ENCODE peak calls at places on chromosomes 3 and 15, in seven cellular contexts. U is AG10803; W is heart left ventricle; K is iPS-NIHi11; S is T1000; H is BJ; T is activated CD8-positive, alpha-beta memory T cell treated with anti-CD3 and anti-CD28 coated beads for 24 hours. R is an unnamed sample.

GRCh38 chr3:171356251-171356650 is 104.0 kb downstream of the TNIK start:
- DNase-seq in U (no peak), W (no peak), K (no peak), S (no peak), H (no peak), T (no peak), R (no peak)

GRCh38 chr3:143586565-143586964 is 261.7 kb downstream of the SLC9A9 start:
- DNase-seq in U (peak; percentile 71), W (no peak), K (peak; percentile 29), S (peak; percentile 1), H (peak; percentile 9), T (no peak), R (no peak)

GRCh38 chr15:70669006-70669602 is 94.3 kb downstream of the UACA start:
- DNase-seq in U (no peak), W (no peak), K (no peak), S (no peak), H (no peak), T (no peak), R (no peak)

GRCh38 chr15:29018406-29018805 is 132.6 kb downstream of the APBA2 start:
- DNase-seq in U (no peak), W (no peak), K (peak; percentile 74), S (no peak), H (no peak), T (no peak), R (no peak)

GRCh38 chr15:99014803-99015676 is 7.4 kb upstream of the PGPEP1L start:
- DNase-seq in U (peak; percentile 30), W (peak; percentile 40), K (peak; percentile 85), S (peak; percentile 66), H (peak; percentile 11), T (peak; percentile 75), R (peak; percentile 66)

GRCh38 chr15:78930577-78931388 is 14.1 kb downstream of the CTSH start:
- DNase-seq in U (peak; percentile 87), W (no peak), K (no peak), S (peak; percentile 71), H (peak; percentile 87), T (no peak), R (no peak)

GRCh38 chr3:49928511-49929017 is 1.0 kb downstream of the MON1A start:
- DNase-seq in U (no peak), W (no peak), K (no peak), S (no peak), H (no peak), T (no peak), R (no peak)

GRCh38 chr3:124812291-124813265 is 74.6 kb downstream of the ITGB5 start:
- DNase-seq in U (peak; percentile 99), W (peak; percentile 74), K (peak; percentile 62), S (peak; percentile 35), H (peak; percentile 91), T (no peak), R (no peak)

GRCh38 chr3:129892486-129892856 is 1.0 kb downstream of the TMCC1 start:
- DNase-seq in U (no peak), W (no peak), K (no peak), S (no peak), H (no peak), T (no peak), R (peak; percentile 31)

GRCh38 chr15:60901647-60902046 is 327.5 kb downstream of the RORA start:
- DNase-seq in U (peak; percentile 3), W (no peak), K (no peak), S (no peak), H (no peak), T (no peak), R (no peak)

GRCh38 chr3:170021083-170021482 is 16.7 kb upstream of the GPR160 start:
- DNase-seq in U (no peak), W (no peak), K (peak; percentile 31), S (no peak), H (no peak), T (no peak), R (no peak)

GRCh38 chr15:38154255-38154654 is 98.4 kb upstream of the SPRED1 start:
- DNase-seq in U (no peak), W (no peak), K (no peak), S (no peak), H (no peak), T (no peak), R (no peak)

GRCh38 chr15:93467327-93467726 is 378.3 kb upstream of the RGMA start:
- DNase-seq in U (no peak), W (peak; percentile 61), K (no peak), S (peak; percentile 6), H (no peak), T (no peak), R (no peak)

GRCh38 chr3:187031934-187032333 is 101.6 kb downstream of the ST6GAL1 start:
- DNase-seq in U (no peak), W (no peak), K (no peak), S (no peak), H (no peak), T (no peak), R (no peak)

GRCh38 chr3:107308716-107309115 is 68.5 kb upstream of the CCDC54 start:
- DNase-seq in U (no peak), W (no peak), K (no peak), S (no peak), H (no peak), T (no peak), R (no peak)